ENCODE peak calls at places on chromosomes 6 and 20, in four cellular contexts. L, G, A and Z are unnamed samples.

GRCh38 chr6:10478187-10479040 is 42.7 kb upstream of the GCNT2 start:
- DNase-seq in G (no peak), A (peak), L (peak), Z (no peak)

GRCh38 chr6:45376310-45377040 is 1.3 kb downstream of the SUPT3H start:
- DNase-seq in A (peak), G (no peak), L (peak), Z (no peak)

GRCh38 chr6:5854900-5855299 is 151.8 kb downstream of the NRN1 start:
- DNase-seq in L (no peak), G (no peak), A (no peak), Z (no peak)

GRCh38 chr6:33215761-33216649 is 7.7 kb downstream of the RING1 start:
- DNase-seq in G (no peak), A (no peak), L (peak), Z (no peak)

GRCh38 chr6:47780510-47781356 is 1.1 kb upstream of the OPN5 start:
- DNase-seq in G (no peak), A (peak), L (peak), Z (no peak)

GRCh38 chr6:107118976-107119375 is 3.7 kb upstream of the BEND3 start:
- DNase-seq in G (no peak), A (no peak), L (peak), Z (no peak)

GRCh38 chr20:11229772-11230171 is 556.0 kb upstream of the JAG1 start:
- DNase-seq in A (peak), G (no peak), L (peak), Z (peak)

GRCh38 chr6:82915666-82916065 is 150.0 kb downstream of the UBE3D start:
- DNase-seq in L (no peak), G (no peak), A (peak), Z (no peak)

GRCh38 chr20:31607640-31608255 is 2.7 kb downstream of the ID1 start:
- DNase-seq in G (no peak), L (no peak), A (no peak), Z (no peak)

GRCh38 chr6:135540207-135540877 is 42.8 kb upstream of the AHI1 start:
- DNase-seq in G (no peak), A (no peak), L (no peak), Z (no peak)

GRCh38 chr20:57651977-57652864 is 32.0 kb upstream of the ZBP1 start:
- DNase-seq in G (peak), L (no peak), A (no peak), Z (no peak)

GRCh38 chr20:21663465-21663864 is 42.0 kb upstream of the PAX1 start:
- DNase-seq in G (peak), L (no peak), A (no peak), Z (no peak)

GRCh38 chr20:32592022-32592421 is 6.9 kb upstream of the NOL4L start:
- DNase-seq in A (no peak), L (no peak), G (no peak), Z (no peak)

GRCh38 chr6:50602191-50602810 is 111.0 kb upstream of the TFAP2D start:
- DNase-seq in G (no peak), A (peak), L (peak), Z (no peak)

GRCh38 chr20:24495266-24495665 is 25.8 kb downstream of the SYNDIG1 start:
- DNase-seq in L (no peak), G (no peak), A (no peak), Z (no peak)

GRCh38 chr20:11544029-11544678 is 373.5 kb upstream of the BTBD3 start:
- DNase-seq in A (peak), G (no peak), L (peak), Z (no peak)

GRCh38 chr20:21048841-21049273 is 57.3 kb downstream of the LINC00237 start:
- DNase-seq in A (peak), G (peak), L (peak), Z (no peak)

GRCh38 chr6:20952605-20953004 is 418.3 kb downstream of the CDKAL1 start:
- DNase-seq in G (no peak), A (peak), L (no peak), Z (no peak)

GRCh38 chr20:51198238-51198637 is 175.3 kb upstream of the KCNG1 start:
- DNase-seq in A (no peak), L (no peak), G (no peak), Z (no peak)

GRCh38 chr20:1171461-1172093 is 13.2 kb downstream of the TMEM74B start:
- DNase-seq in G (no peak), L (peak), A (peak), Z (no peak)

GRCh38 chr6:135282425-135282824 is 101.3 kb downstream of the MYB start:
- DNase-seq in L (peak), G (no peak), A (no peak), Z (no peak)

GRCh38 chr20:2859330-2860121 is 13.8 kb upstream of the PTPRA start:
- DNase-seq in G (no peak), A (no peak), L (no peak), Z (no peak)

GRCh38 chr6:143213977-143214376 is 153.3 kb downstream of the AIG1 start:
- DNase-seq in L (no peak), G (no peak), A (no peak), Z (no peak)

GRCh38 chr6:35596448-35597442 is 84.0 kb upstream of the TULP1 start:
- DNase-seq in A (peak), G (no peak), L (no peak), Z (no peak)

GRCh38 chr20:40279390-40279789 is 409.6 kb downstream of the MAFB start:
- DNase-seq in L (peak), A (peak), G (no peak), Z (peak)

GRCh38 chr6:135995160-135995898 is 143.8 kb downstream of the PDE7B start:
- DNase-seq in L (peak), A (peak), G (no peak), Z (no peak)

GRCh38 chr6:150492941-150493340 is 106.7 kb upstream of the PLEKHG1 start:
- DNase-seq in L (no peak), A (peak), G (peak), Z (no peak)

GRCh38 chr6:6390849-6391602 is 70.6 kb upstream of the F13A1 start:
- DNase-seq in L (peak), A (no peak), G (no peak), Z (no peak)

GRCh38 chr20:36736451-36737182 is 9.3 kb downstream of the NDRG3 start:
- DNase-seq in A (no peak), L (peak), G (no peak), Z (no peak)

GRCh38 chr20:56348306-56348695 is 10.5 kb upstream of the FAM210B start:
- DNase-seq in G (no peak), A (no peak), L (no peak), Z (no peak)

GRCh38 chr6:90015883-90016282 is 121.6 kb downstream of the GJA10 start:
- DNase-seq in L (no peak), G (no peak), A (no peak), Z (no peak)

GRCh38 chr20:19026901-19027644 is 185.4 kb upstream of the SLC24A3 start:
- DNase-seq in G (peak), L (no peak), A (no peak), Z (no peak)

GRCh38 chr20:31842471-31843157 is 2.8 kb downstream of the FOXS1 start:
- DNase-seq in A (no peak), G (no peak), L (peak), Z (peak)

GRCh38 chr6:54850061-54850460 is 3.5 kb downstream of the FAM83B start:
- DNase-seq in L (no peak), A (no peak), G (no peak), Z (no peak)

GRCh38 chr6:160679402-160679769 is 15.3 kb upstream of the LPA start:
- DNase-seq in A (peak), L (no peak), G (peak), Z (no peak)
- TF ChIP-seq CTCF in A (peak), L (no peak), G (no peak), Z (no peak)

DNA sequence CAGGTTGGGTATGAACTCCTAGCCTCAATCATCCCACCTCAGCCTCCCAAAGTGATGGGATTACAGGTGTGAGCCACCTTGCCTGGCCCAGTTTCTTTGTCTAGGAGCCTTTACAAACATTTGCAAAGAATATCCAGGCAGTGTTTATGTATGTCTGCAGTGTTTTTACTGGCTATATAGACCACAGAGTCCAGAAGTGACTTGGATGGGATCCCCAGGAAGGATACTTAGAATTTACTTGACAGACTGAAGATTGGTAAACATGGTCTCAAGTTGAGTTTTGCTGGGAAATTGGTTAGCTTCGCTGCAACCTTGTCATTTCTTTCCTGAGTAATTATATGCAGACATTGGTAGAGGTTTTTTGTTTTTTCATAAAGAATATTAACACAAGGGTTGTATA is 23.8 kb downstream of the JARID2 start:
- DNase-seq in L (no peak), G (no peak), A (no peak), Z (no peak)
- H3K4me3 ChIP-seq in L (no peak), G (no peak), A (no peak), Z (no peak)

GRCh38 chr6:78861509-78861908 is 5.8 kb upstream of the IRAK1BP1 start:
- DNase-seq in L (no peak), G (no peak), A (peak), Z (no peak)
- TF ChIP-seq CTCF in L (no peak), G (no peak), A (peak), Z (no peak)

GRCh38 chr6:26194329-26194701 is 107.1 kb downstream of the HFE start:
- DNase-seq in G (no peak), A (no peak), L (no peak), Z (no peak)

GRCh38 chr6:26195924-26196845 is 109.0 kb downstream of the HFE start:
- DNase-seq in L (peak), A (peak), G (no peak), Z (no peak)

GRCh38 chr6:26196846-26197683 is 109.8 kb downstream of the HFE start:
- DNase-seq in L (peak), A (peak), G (peak), Z (peak)

GRCh38 chr6:26194774-26195375 is 107.6 kb downstream of the HFE start:
- DNase-seq in G (no peak), A (no peak), L (no peak), Z (no peak)

DNA sequence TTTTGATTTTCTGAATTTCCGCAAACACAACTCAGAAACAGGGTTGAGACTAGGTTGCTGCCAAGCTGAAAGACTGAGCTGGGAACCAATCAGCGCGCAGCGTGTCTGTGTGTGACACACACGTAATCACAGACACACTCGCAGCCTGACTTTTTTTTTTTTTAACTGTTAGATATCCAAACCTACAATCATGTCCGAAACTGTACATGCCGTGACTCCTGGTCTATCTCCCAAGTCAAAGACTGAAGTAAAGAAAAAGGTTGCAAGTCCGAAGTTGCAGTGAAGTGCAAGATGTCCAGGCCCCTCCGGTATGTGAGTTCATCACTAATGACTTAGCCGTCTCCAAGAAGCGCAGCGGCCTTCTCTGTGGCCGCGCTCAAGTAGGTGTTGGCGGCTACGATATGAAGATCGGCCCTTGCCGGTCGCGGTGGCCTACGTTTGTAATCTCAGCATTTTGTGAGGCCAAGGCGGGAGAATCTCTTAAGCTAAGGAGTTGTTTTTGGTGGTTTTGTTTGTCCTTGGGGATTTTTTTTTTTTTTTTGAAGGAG is 108.2 kb downstream of the HFE start:
- DNase-seq in A (peak), L (peak), G (peak), Z (peak)
- H3K4me3 ChIP-seq in A (peak), L (peak), G (peak), Z (peak)

GRCh38 chr20:59032713-59033059 is 551 bp upstream of the ATP5F1E start:
- DNase-seq in G (no peak), A (peak), L (no peak), Z (no peak)
- TF ChIP-seq CTCF in G (no peak), A (peak), L (no peak), Z (peak)